ENCODE peak calls at places on chromosomes 12 and 14, in ten cellular contexts. L is GM10248, P is HFFc6, J is fibroblast of mammary gland, R is GM20000, I is A549, N is tibial nerve, A is B cell, Y is BJ, B is neural progenitor cell. X is an unnamed sample.

GRCh38 chr12:105935106-105935505 is 203.6 kb downstream of the NUAK1 start:
- DNase-seq in P (no peak), Y (no peak), R (no peak), L (no peak), J (no peak), A (no peak), N (no peak), I (no peak), B (no peak), X (no peak)

GRCh38 chr12:25052191-25053020 is 103.5 kb upstream of the BCAT1 start:
- DNase-seq in N (no peak), R (peak), P (no peak), L (peak), J (no peak), Y (no peak), B (no peak), A (peak), I (no peak), X (peak)

GRCh38 chr14:77245820-77246219 is 25.2 kb downstream of the NGB start:
- DNase-seq in B (no peak), Y (no peak), I (no peak), A (no peak), P (no peak), J (peak), R (no peak), L (no peak), N (no peak), X (no peak)

GRCh38 chr14:55104051-55104954 is 24.7 kb upstream of the LGALS3 start:
- DNase-seq in J (no peak), B (no peak), N (no peak), L (no peak), R (no peak), I (peak), P (no peak), A (no peak), Y (no peak), X (no peak)

GRCh38 chr12:1796515-1797010 is 23.8 kb upstream of the LRTM2 start:
- DNase-seq in Y (no peak), I (no peak), L (peak), R (peak), J (peak), N (no peak), B (no peak), P (no peak), A (no peak), X (peak)

GRCh38 chr12:77594386-77594785 is 236.3 kb upstream of the NAV3 start:
- DNase-seq in A (no peak), R (no peak), I (no peak), J (peak), Y (no peak), L (no peak), B (no peak), N (no peak), P (peak), X (no peak)

GRCh38 chr12:63149884-63150254 is 1.1 kb downstream of the AVPR1A start:
- DNase-seq in J (no peak), I (no peak), N (no peak), L (no peak), A (no peak), P (no peak), Y (no peak), B (peak), R (no peak), X (no peak)

GRCh38 chr12:77968021-77968420 is 137.3 kb downstream of the NAV3 start:
- DNase-seq in Y (no peak), B (no peak), N (no peak), J (no peak), P (no peak), L (no peak), A (no peak), I (no peak), R (no peak), X (no peak)

GRCh38 chr14:23300687-23301223 is 1.9 kb downstream of the PPP1R3E start:
- DNase-seq in I (no peak), A (no peak), P (no peak), R (peak), N (no peak), J (peak), Y (no peak), L (no peak), B (peak), X (no peak)

GRCh38 chr12:23831739-23832138 is 117.7 kb downstream of the SOX5 start:
- DNase-seq in J (no peak), I (no peak), R (no peak), Y (no peak), L (no peak), P (no peak), B (no peak), N (no peak), A (no peak), X (no peak)

GRCh38 chr14:73437206-73437605 is 21.1 kb downstream of the NUMB start:
- DNase-seq in B (no peak), Y (no peak), I (no peak), R (no peak), J (no peak), A (no peak), P (no peak), N (no peak), L (no peak), X (no peak)

GRCh38 chr12:113805201-113805600 is 160.9 kb downstream of the RBM19 start:
- DNase-seq in N (no peak), L (no peak), B (no peak), I (no peak), Y (no peak), A (no peak), J (no peak), R (no peak), P (no peak), X (no peak)

GRCh38 chr12:13186292-13186691 is 10.2 kb upstream of the EMP1 start:
- DNase-seq in N (no peak), J (no peak), L (no peak), Y (no peak), A (no peak), I (no peak), R (no peak), B (no peak), P (no peak), X (no peak)

GRCh38 chr12:106331594-106331993 is 26.0 kb upstream of the POLR3B start:
- DNase-seq in R (no peak), I (no peak), N (no peak), A (no peak), J (no peak), P (no peak), B (no peak), Y (no peak), L (no peak), X (no peak)

GRCh38 chr14:101880016-101880297 is 84.4 kb upstream of the DYNC1H1 start:
- DNase-seq in A (no peak), Y (no peak), I (no peak), J (no peak), N (no peak), L (no peak), P (no peak), B (no peak), R (peak), X (no peak)

GRCh38 chr14:55599250-55599879 is 19.4 kb downstream of the KTN1 start:
- DNase-seq in R (no peak), J (no peak), N (no peak), L (no peak), A (no peak), B (no peak), Y (no peak), I (peak), P (no peak), X (no peak)

GRCh38 chr12:49929581-49929980 is 21.0 kb upstream of the AQP2 start:
- DNase-seq in L (no peak), P (no peak), Y (no peak), I (no peak), N (no peak), R (no peak), A (no peak), B (no peak), J (no peak), X (no peak)

GRCh38 chr14:102150636-102151195 is 11.0 kb downstream of the WDR20 start:
- DNase-seq in A (no peak), Y (no peak), P (no peak), N (no peak), R (no peak), L (no peak), J (no peak), I (no peak), B (no peak), X (no peak)

GRCh38 chr14:54796961-54797360 is 105.7 kb downstream of the GCH1 start:
- DNase-seq in P (peak), R (no peak), L (no peak), N (no peak), I (no peak), B (no peak), J (peak), A (no peak), Y (no peak), X (no peak)

GRCh38 chr14:59032821-59033220 is 155.6 kb upstream of the DAAM1 start:
- DNase-seq in L (no peak), P (no peak), J (no peak), B (no peak), R (no peak), A (no peak), I (no peak), N (no peak), Y (no peak), X (no peak)

GRCh38 chr14:49975799-49976198 is 82.9 kb downstream of the ARF6 start:
- DNase-seq in L (no peak), I (peak), N (no peak), R (no peak), Y (no peak), P (peak), A (no peak), J (no peak), B (no peak), X (no peak)

GRCh38 chr12:82474798-82475184 is 116.5 kb downstream of the METTL25 start:
- DNase-seq in L (no peak), P (peak), I (no peak), Y (no peak), B (no peak), J (no peak), N (no peak), R (no peak), A (no peak), X (no peak)

GRCh38 chr12:81542621-81543020 is 216.5 kb downstream of the PPFIA2 start:
- DNase-seq in B (no peak), J (no peak), Y (no peak), R (no peak), A (no peak), P (no peak), I (no peak), N (no peak), L (no peak), X (no peak)

GRCh38 chr14:23294734-23295561 is 7.7 kb downstream of the PPP1R3E start:
- DNase-seq in L (no peak), R (peak), B (peak), A (peak), N (peak), P (peak), I (peak), J (peak), Y (no peak), X (peak)

GRCh38 chr14:104892517-104893434 is 27.7 kb downstream of the CEP170B start:
- DNase-seq in N (no peak), I (no peak), J (no peak), R (no peak), L (no peak), A (peak), Y (no peak), P (no peak), B (no peak), X (no peak)

GRCh38 chr12:65605019-65605418 is 219.3 kb upstream of the HMGA2 start:
- DNase-seq in L (no peak), P (peak), J (peak), B (no peak), A (no peak), R (no peak), I (no peak), Y (no peak), N (no peak), X (no peak)

GRCh38 chr14:92551066-92551841 is 37.7 kb downstream of the RIN3 start:
- DNase-seq in I (no peak), J (no peak), N (no peak), R (peak), A (peak), B (no peak), L (peak), P (no peak), Y (no peak), X (no peak)

GRCh38 chr12:98744692-98745091 is 99.6 kb downstream of the APAF1 start:
- DNase-seq in A (no peak), J (no peak), N (no peak), B (no peak), Y (no peak), I (no peak), L (no peak), P (no peak), R (no peak), X (no peak)

GRCh38 chr12:52604859-52605258 is 3.6 kb upstream of the KRT72 start:
- DNase-seq in B (no peak), Y (no peak), L (no peak), R (no peak), N (no peak), J (no peak), P (no peak), A (no peak), I (peak), X (no peak)

GRCh38 chr12:129550353-129550752 is 353.5 kb downstream of the TMEM132D start:
- DNase-seq in B (peak), L (no peak), I (no peak), R (no peak), P (no peak), Y (no peak), J (no peak), A (no peak), N (no peak), X (no peak)

GRCh38 chr12:65603428-65604351 is 220.6 kb upstream of the HMGA2 start:
- DNase-seq in N (peak), B (peak), P (peak), A (no peak), Y (peak), I (peak), L (no peak), J (peak), R (no peak), X (no peak)

GRCh38 chr12:75065482-75065881 is 144.2 kb downstream of the KCNC2 start:
- DNase-seq in A (no peak), P (no peak), N (no peak), R (no peak), L (no peak), I (no peak), Y (no peak), J (no peak), B (no peak), X (no peak)
- TF ChIP-seq CTCF in A (no peak), P (no peak), N (no peak), R (no peak), L (no peak), I (no peak), Y (no peak), J (no peak), B (no peak), X (no peak)

DNA sequence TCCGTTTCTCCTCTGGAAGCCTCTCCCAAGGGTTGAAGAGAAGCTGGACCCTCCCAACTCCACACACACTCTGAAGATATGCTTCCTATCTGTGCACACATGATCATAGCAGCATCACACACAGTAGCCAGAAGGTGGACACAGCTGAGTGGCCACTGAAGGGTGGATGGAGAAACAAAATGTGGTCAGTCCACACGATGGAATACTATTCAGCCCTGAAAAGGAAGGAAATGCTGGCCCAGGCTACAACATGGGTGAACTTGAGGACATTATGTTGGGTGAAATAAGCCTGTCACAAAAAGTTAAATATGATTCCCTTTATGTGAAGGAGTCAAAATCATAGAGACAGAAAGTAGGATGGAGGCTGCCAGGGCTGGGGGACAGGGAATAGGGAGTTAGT is 43.9 kb upstream of the DLK1 start:
- DNase-seq in L (no peak), A (no peak), P (no peak), I (no peak), Y (no peak), J (no peak), N (no peak), R (no peak), B (no peak), X (no peak)
- TF ChIP-seq CTCF in L (no peak), A (no peak), P (no peak), I (no peak), Y (no peak), J (no peak), N (no peak), R (no peak), B (no peak), X (no peak)

DNA sequence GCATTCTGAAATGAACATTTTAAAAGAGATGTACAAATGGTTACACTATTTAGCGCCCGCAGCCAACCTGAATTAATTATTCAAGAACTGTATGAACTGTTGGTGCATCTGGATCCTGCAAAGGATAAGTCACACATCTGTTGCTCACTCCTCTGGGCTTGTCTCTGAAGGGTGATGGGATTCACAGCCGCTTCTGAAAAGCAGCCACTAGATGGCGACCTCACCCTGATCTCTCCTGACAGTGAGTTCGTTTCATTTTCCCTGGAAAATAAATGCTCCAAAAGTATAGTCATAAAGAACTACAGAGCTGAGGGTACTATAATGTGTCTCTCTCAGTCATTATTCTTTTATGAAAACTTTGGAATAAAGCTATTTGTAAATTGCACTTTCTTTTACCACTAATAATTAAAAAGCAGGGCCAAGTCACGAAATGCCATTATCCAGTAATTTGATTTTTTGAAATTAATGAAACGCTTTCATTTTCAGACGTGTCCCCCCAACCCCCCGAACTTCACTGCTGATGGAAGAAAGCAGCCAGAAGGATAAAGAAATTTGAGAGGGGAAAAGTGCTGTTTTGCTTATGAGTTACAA is 789.6 kb downstream of the NRXN3 start:
- DNase-seq in P (peak), A (peak), N (peak), Y (peak), J (peak), R (peak), I (peak), B (peak), L (peak), X (peak)
- TF ChIP-seq CTCF in P (peak), A (peak), N (peak), Y (peak), J (peak), R (peak), I (peak), B (peak), L (peak), X (peak)

GRCh38 chr12:14416658-14417057 is 51.2 kb downstream of the ATF7IP start:
- DNase-seq in B (peak), N (no peak), R (no peak), I (peak), L (no peak), P (peak), A (no peak), Y (no peak), J (peak), X (no peak)
- TF ChIP-seq CTCF in B (no peak), N (no peak), R (no peak), I (no peak), L (no peak), P (peak), A (peak), Y (peak), J (peak), X (peak)